ENCODE peak calls at places on chromosomes 13 and 19, in eight cellular contexts. U, X, L, B, H, P, Z and C are unnamed samples. For H3K4me1, the result is how much of the 10 kb centered on the place peaks cover.

GRCh38 chr13:110593430-110594130 is 21.8 kb upstream of the NAXD start:
- DNase-seq in P (peak), Z (peak), L (no peak), B (no peak), X (no peak), H (no peak), U (peak), C (no peak)

GRCh38 chr13:59744747-59745394 is 418.9 kb downstream of the DIAPH3 start:
- DNase-seq in H (no peak), U (no peak), X (no peak), L (no peak), Z (no peak), B (no peak), P (no peak), C (no peak)

GRCh38 chr13:113589251-113589960 is 4.9 kb downstream of the TFDP1 start:
- DNase-seq in Z (peak), X (no peak), U (no peak), H (peak), P (no peak), B (peak), L (no peak), C (no peak)

GRCh38 chr19:50708179-50708879 is 11.3 kb downstream of the SHANK1 start:
- DNase-seq in H (no peak), L (no peak), B (no peak), P (no peak), U (no peak), X (no peak), Z (no peak), C (no peak)

GRCh38 chr19:48271531-48272151 is 1.8 kb downstream of the ZNF114 start:
- DNase-seq in H (peak), L (no peak), X (peak), B (peak), Z (peak), U (peak), P (peak), C (peak)

GRCh38 chr19:52095172-52096014 is at the start of gene ZNF841:
- DNase-seq in H (peak), X (peak), U (peak), L (peak), P (peak), B (peak), Z (peak), C (peak)

GRCh38 chr13:65768545-65768944 is 1461.6 kb downstream of the PCDH9 start:
- DNase-seq in H (no peak), B (no peak), L (no peak), P (no peak), Z (peak), U (no peak), X (no peak), C (no peak)

GRCh38 chr19:55777528-55777927 is 8.6 kb downstream of the RFPL4AL1 start:
- DNase-seq in X (no peak), Z (peak), L (peak), H (no peak), B (no peak), P (no peak), U (no peak), C (no peak)

GRCh38 chr13:31987071-31987470 is 44.5 kb upstream of the FRY start:
- DNase-seq in Z (peak), P (no peak), L (no peak), U (no peak), H (no peak), B (no peak), X (no peak), C (no peak)

GRCh38 chr13:107518780-107519179 is 696.6 kb downstream of the LIG4 start:
- DNase-seq in P (no peak), B (no peak), H (no peak), U (no peak), L (no peak), X (no peak), Z (no peak), C (no peak)

GRCh38 chr19:32363175-32363574 is 17.8 kb downstream of the ZNF507 start:
- DNase-seq in U (peak), B (no peak), P (no peak), Z (no peak), X (no peak), H (no peak), L (no peak), C (no peak)

GRCh38 chr13:63249411-63249810 is 1833.8 kb upstream of the PCDH20 start:
- DNase-seq in U (no peak), L (no peak), B (no peak), Z (no peak), X (no peak), H (no peak), P (no peak), C (no peak)

GRCh38 chr19:13978306-13978705 is 26.0 kb downstream of the DCAF15 start:
- DNase-seq in U (peak), H (peak), B (peak), P (no peak), Z (peak), X (peak), L (no peak), C (no peak)

DNA sequence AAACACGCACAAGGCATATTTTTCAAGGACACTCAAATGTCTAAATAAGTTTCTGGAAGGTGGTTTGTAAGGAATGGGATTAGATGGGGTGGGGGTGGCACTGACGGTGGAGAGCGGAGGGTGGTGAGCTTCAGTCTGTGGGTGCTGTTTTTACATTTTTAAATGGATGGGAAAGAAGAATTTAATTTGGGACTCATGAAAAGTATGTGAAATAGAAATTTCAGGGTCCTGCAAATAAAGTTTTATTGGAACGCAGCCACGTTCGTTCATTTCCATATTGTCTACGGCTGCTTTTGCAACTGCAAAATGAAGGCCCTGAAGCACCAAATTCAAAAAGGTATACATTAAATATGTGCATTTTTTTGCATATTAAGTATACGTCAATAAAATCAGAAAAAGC is 9.9 kb downstream of the KANK2 start:
- DNase-seq in L (no peak), Z (no peak), X (no peak), U (no peak), P (no peak), H (no peak), B (no peak), C (no peak)
- H3K4me1 ChIP-seq in L (under half), Z (under half), X (under half), U (under half), P (under half), H (under half), B (under half), C (under half)

GRCh38 chr13:29294869-29295268 is 300.6 kb downstream of the SLC7A1 start:
- DNase-seq in P (no peak), X (no peak), Z (no peak), H (no peak), U (no peak), B (no peak), L (no peak), C (no peak)

GRCh38 chr13:29292045-29292444 is 303.4 kb downstream of the SLC7A1 start:
- DNase-seq in X (no peak), B (no peak), U (no peak), H (no peak), L (no peak), P (no peak), Z (no peak), C (no peak)
- H3K4me1 ChIP-seq in X (under half), B (under half), U (under half), H (under half), L (under half), P (under half), Z (under half), C (under half)

GRCh38 chr19:1363599-1363998 is 20.1 kb upstream of the NDUFS7 start:
- DNase-seq in H (no peak), Z (no peak), L (no peak), X (no peak), U (no peak), B (no peak), P (no peak), C (no peak)
- H3K4me1 ChIP-seq in H (under half), Z (under half), L (under half), X (under half), U (under half), B (under half), P (under half), C (under half)

GRCh38 chr19:6222884-6223283 is 56.9 kb downstream of the MLLT1 start:
- DNase-seq in H (no peak), U (no peak), B (peak), L (no peak), P (no peak), X (peak), Z (no peak), C (no peak)
- H3K4me1 ChIP-seq in H (under half), U (under half), B (half or more), L (under half), P (under half), X (half or more), Z (under half), C (under half)

GRCh38 chr13:97279079-97279411 is 56.9 kb downstream of the MBNL2 start:
- DNase-seq in U (no peak), H (no peak), X (no peak), L (no peak), B (no peak), P (no peak), Z (no peak), C (no peak)
- H3K4me1 ChIP-seq in U (half or more), H (under half), X (half or more), L (half or more), B (half or more), P (half or more), Z (under half), C (under half)

GRCh38 chr19:44692379-44692721 is 6.6 kb upstream of the CEACAM16 start:
- DNase-seq in Z (no peak), H (no peak), L (no peak), B (no peak), P (no peak), U (no peak), X (no peak), C (no peak)
- H3K4me1 ChIP-seq in Z (under half), H (under half), L (under half), B (half or more), P (half or more), U (under half), X (under half), C (under half)

GRCh38 chr19:4555657-4556561 is 3.6 kb downstream of the SEMA6B start:
- DNase-seq in L (no peak), U (peak), H (no peak), X (no peak), P (peak), Z (peak), B (no peak), C (peak)
- H3K4me1 ChIP-seq in L (under half), U (under half), H (under half), X (under half), P (under half), Z (under half), B (under half), C (under half)